ENCODE peak calls at places on chromosomes 16 and 17, in four cellular contexts. S is keratinocyte, E is Right ventricle myocardium superior, J is fibroblast of mammary gland. X is an unnamed sample.

GRCh38 chr17:77834170-77835115 is 124.1 kb upstream of the TNRC6C start:
- DNase-seq in S (no peak), E (peak; percentile 81), J (peak; percentile 86), X (no peak)

GRCh38 chr16:35146031-35146710 is 1686.8 kb downstream of the TP53TG3F start:
- DNase-seq in E (peak; percentile 34), S (no peak), J (no peak), X (no peak)

GRCh38 chr17:28744104-28744801 is 442 bp downstream of the TRAF4 start:
- DNase-seq in S (no peak), E (peak; percentile 56), J (peak; percentile 29), X (peak; percentile 86)

GRCh38 chr16:1154291-1154886 is 1.5 kb downstream of the CACNA1H start:
- DNase-seq in J (no peak), E (no peak), S (no peak), X (no peak)

GRCh38 chr17:81514485-81514734 is 1.8 kb upstream of the ACTG1 start:
- DNase-seq in S (no peak), J (no peak), E (no peak), X (no peak)

GRCh38 chr17:61729690-61730268 is 133.5 kb downstream of the BRIP1 start:
- DNase-seq in J (no peak), S (no peak), E (no peak), X (no peak)

GRCh38 chr17:4177732-4178131 is 34.7 kb downstream of the CYB5D2 start:
- DNase-seq in J (no peak), E (no peak), S (no peak), X (no peak)

GRCh38 chr17:65013613-65014391 is 42.7 kb downstream of the GNA13 start:
- DNase-seq in E (no peak), S (no peak), J (peak; percentile 89), X (no peak)

GRCh38 chr17:74770498-74771318 is 5.4 kb downstream of the NAT9 start:
- DNase-seq in S (no peak), J (peak; percentile 28), E (peak; percentile 74), X (peak; percentile 63)

GRCh38 chr16:29641561-29641960 is 21.5 kb upstream of the SPN start:
- DNase-seq in S (no peak), E (no peak), J (no peak), X (no peak)

GRCh38 chr17:12631076-12631475 is 34.6 kb upstream of the MYOCD start:
- DNase-seq in S (no peak), J (peak; percentile 28), E (no peak), X (no peak)

GRCh38 chr17:40415390-40415789 is 2.3 kb downstream of the TOP2A start:
- DNase-seq in J (peak; percentile 68), S (no peak), E (no peak), X (no peak)

GRCh38 chr16:12558641-12559040 is 245.0 kb downstream of the CPPED1 start:
- DNase-seq in E (no peak), S (no peak), J (no peak), X (no peak)

GRCh38 chr17:78488867-78489634 is 88.1 kb downstream of the DNAH17 start:
- DNase-seq in J (no peak), E (no peak), S (no peak), X (no peak)

GRCh38 chr17:61431594-61432311 is 20.5 kb upstream of the TBX4 start:
- DNase-seq in S (no peak), J (peak; percentile 42), E (no peak), X (no peak)

GRCh38 chr16:62638964-62639861 is 603.0 kb upstream of the CDH8 start:
- DNase-seq in S (no peak), J (no peak), E (no peak), X (no peak)

GRCh38 chr17:61168506-61168905 is 231.1 kb upstream of the TBX2 start:
- DNase-seq in E (no peak), J (peak; percentile 30), S (no peak), X (no peak)

GRCh38 chr16:1070084-1070987 is 2.2 kb upstream of the SSTR5 start:
- DNase-seq in S (no peak), E (no peak), J (no peak), X (no peak)

GRCh38 chr16:55502801-55503366 is 6.0 kb upstream of the LPCAT2 start:
- DNase-seq in J (peak; percentile 94), E (peak; percentile 95), S (no peak), X (no peak)

GRCh38 chr17:21302711-21303425 is 18.4 kb downstream of the MAP2K3 start:
- DNase-seq in J (no peak), E (peak; percentile 43), S (no peak), X (no peak)

GRCh38 chr17:34456121-34456520 is 93.1 kb upstream of the CCL1 start:
- DNase-seq in S (no peak), E (no peak), J (no peak), X (no peak)

GRCh38 chr17:35372846-35373531 is 432 bp downstream of the SLFN11 start:
- DNase-seq in J (peak; percentile 12), S (no peak), E (peak; percentile 51), X (no peak)

GRCh38 chr16:57627184-57627871 is 1.1 kb upstream of the ADGRG1 start:
- DNase-seq in J (peak; percentile 75), E (peak; percentile 29), S (no peak), X (peak; percentile 46)

GRCh38 chr17:59897090-59897489 is 4.2 kb downstream of the RPS6KB1 start:
- DNase-seq in E (no peak), J (peak; percentile 46), S (no peak), X (no peak)

GRCh38 chr17:44070455-44071197 is at the start of gene G6PC3:
- DNase-seq in J (peak; percentile 98), E (peak; percentile 95), S (peak; percentile 84), X (peak; percentile 95)

GRCh38 chr16:3716831-3717234 is 491 bp downstream of the TRAP1 start:
- DNase-seq in J (peak; percentile 20), S (no peak), E (no peak), X (peak; percentile 18)

X was measured in endothelial cell.